ENCODE peak calls at places on chromosomes 2 and 18, in ten cellular contexts. V is kidney glomerular epithelial cell; E is activated naive CD4-positive, alpha-beta T cell; M is activated CD4-positive, alpha-beta T cell treated with anti-CD3 and anti-CD28 coated beads, Interleukin-2, amount 10 ng/mL, durations not matched to agents 7 days and 5 days; K is C1 segment of cervical spinal cord; C is caudate nucleus; O is NCI-H510A treated with DMSO at 0.1 percent for 48 hours; J is HS-5; G is activated T-helper 1 cell treated with anti-CD3 and anti-CD28 coated beads, Interleukin-12 subunit alpha, Interleukin-12 subunit beta, Interleukin-2, Interleukin-4 antibody, amounts not matched to agents 30 ng/mL and 10 ng/mL and 1 ng/mL, durations not matched to agents 14 hours and 24 hours and 36 hours; A is G401. T is an unnamed sample.

GRCh38 chr2:208466133-208466919 is 59.7 kb downstream of the PTH2R start:
- DNase-seq in E (no peak), K (no peak), V (peak), O (peak), M (peak), G (no peak), C (no peak), J (peak), A (peak), T (no peak)

GRCh38 chr2:113181491-113182051 is 7.8 kb downstream of the PSD4 start:
- DNase-seq in C (no peak), E (no peak), M (peak), K (no peak), J (no peak), A (no peak), V (no peak), G (no peak), O (no peak), T (no peak)

GRCh38 chr18:56795381-56795780 is 144.2 kb downstream of the WDR7 start:
- DNase-seq in G (no peak), V (no peak), M (no peak), J (no peak), E (no peak), K (no peak), O (no peak), C (no peak), A (no peak), T (no peak)

GRCh38 chr18:26574958-26575864 is 26.9 kb upstream of the KCTD1 start:
- DNase-seq in M (peak), A (peak), G (no peak), K (no peak), C (peak), O (peak), V (peak), J (no peak), E (no peak), T (peak)

GRCh38 chr2:55901322-55901721 is 22.3 kb downstream of the EFEMP1 start:
- DNase-seq in G (no peak), J (no peak), V (peak), A (no peak), K (no peak), M (no peak), E (no peak), O (no peak), C (no peak), T (no peak)

GRCh38 chr2:144082327-144082726 is 437.6 kb downstream of the ZEB2 start:
- DNase-seq in E (no peak), V (no peak), A (no peak), J (no peak), G (no peak), C (no peak), O (no peak), K (no peak), M (no peak), T (no peak)

GRCh38 chr2:201406077-201406662 is 45.1 kb downstream of the TRAK2 start:
- DNase-seq in M (no peak), K (no peak), C (no peak), J (peak), V (peak), A (peak), G (no peak), O (no peak), E (no peak), T (no peak)

GRCh38 chr2:44075536-44075935 is 79.7 kb upstream of the LRPPRC start:
- DNase-seq in G (no peak), O (no peak), V (no peak), J (no peak), M (no peak), K (peak), C (peak), E (no peak), A (peak), T (no peak)

GRCh38 chr2:231288535-231289078 is 90.2 kb downstream of the ARMC9 start:
- DNase-seq in V (no peak), E (no peak), G (no peak), J (no peak), C (no peak), A (no peak), M (no peak), K (no peak), O (no peak), T (no peak)

GRCh38 chr2:213932-214693 is 49.7 kb downstream of the SH3YL1 start:
- DNase-seq in G (no peak), C (peak), K (no peak), M (no peak), O (no peak), J (no peak), E (no peak), A (peak), V (no peak), T (no peak)

GRCh38 chr2:197442865-197443264 is 8.0 kb upstream of the SF3B1 start:
- DNase-seq in A (no peak), K (no peak), M (no peak), E (no peak), V (no peak), C (no peak), G (no peak), J (no peak), O (no peak), T (no peak)

GRCh38 chr2:45611020-45611737 is at the start of gene SRBD1:
- DNase-seq in O (peak), A (peak), C (peak), G (peak), V (peak), K (peak), E (peak), M (peak), J (peak), T (peak)

T was measured in lower lobe of right lung.